ENCODE peak calls at places on chromosome 1, in six cellular contexts. A, E, O, G, H and N are unnamed samples.

GRCh38 chr1:163263818-163264217 is 57.9 kb upstream of the NUF2 start:
- DNase-seq in A (no peak), O (no peak), H (no peak), E (no peak), G (no peak), N (no peak)

GRCh38 chr1:170929835-170930554 is 5.3 kb upstream of the MROH9 start:
- DNase-seq in E (peak; percentile 56), H (peak; percentile 11), A (peak; percentile 49), G (peak; percentile 50), O (peak; percentile 44), N (peak; percentile 50)

GRCh38 chr1:117754061-117754969 is 148.5 kb downstream of the TENT5C start:
- DNase-seq in O (peak; percentile 50), E (peak; percentile 71), G (peak; percentile 52), H (no peak), A (peak; percentile 79), N (peak; percentile 61)

GRCh38 chr1:5840551-5840914 is 151.7 kb downstream of the NPHP4 start:
- DNase-seq in H (no peak), O (no peak), E (no peak), G (no peak), A (no peak), N (no peak)

GRCh38 chr1:39933956-39934941 is 20.7 kb upstream of the MFSD2A start:
- DNase-seq in G (peak; percentile 83), H (no peak), E (no peak), O (peak; percentile 86), A (no peak), N (peak; percentile 99)

GRCh38 chr1:177915641-177916040 is 54.2 kb downstream of the SEC16B start:
- DNase-seq in A (no peak), E (no peak), G (no peak), O (no peak), H (no peak), N (no peak)

GRCh38 chr1:209880051-209880450 is 52.3 kb downstream of the UTP25 start:
- DNase-seq in A (no peak), H (no peak), E (no peak), G (no peak), O (no peak), N (no peak)

GRCh38 chr1:116375884-116376733 is 3.1 kb downstream of the ATP1A1 start:
- DNase-seq in E (peak; percentile 85), G (peak; percentile 46), A (no peak), H (no peak), O (peak; percentile 68), N (peak; percentile 24)

GRCh38 chr1:44685218-44685617 is 10.7 kb downstream of the ARMH1 start:
- DNase-seq in G (no peak), E (no peak), H (no peak), A (no peak), O (no peak), N (no peak)

GRCh38 chr1:162570718-162571117 is 9.2 kb downstream of the UAP1 start:
- DNase-seq in A (no peak), O (no peak), H (no peak), E (no peak), G (no peak), N (no peak)

GRCh38 chr1:60813051-60813450 is 269.3 kb upstream of the NFIA start:
- DNase-seq in O (no peak), E (no peak), A (no peak), G (no peak), H (no peak), N (no peak)

GRCh38 chr1:54944610-54945392 is 35.6 kb upstream of the TMEM61 start:
- DNase-seq in O (peak; percentile 70), H (peak; percentile 26), E (peak; percentile 79), A (peak; percentile 78), G (peak; percentile 80), N (peak; percentile 79)

GRCh38 chr1:65420590-65421340 is at the start of the genes LEPR and LEPROT:
- DNase-seq in O (peak; percentile 58), G (no peak), H (no peak), E (no peak), A (no peak), N (no peak)
- TF ChIP-seq MYC in O (peak; percentile 52), G (no peak), H (peak; percentile 30), E (no peak), A (no peak), N (peak; percentile 30)

DNA sequence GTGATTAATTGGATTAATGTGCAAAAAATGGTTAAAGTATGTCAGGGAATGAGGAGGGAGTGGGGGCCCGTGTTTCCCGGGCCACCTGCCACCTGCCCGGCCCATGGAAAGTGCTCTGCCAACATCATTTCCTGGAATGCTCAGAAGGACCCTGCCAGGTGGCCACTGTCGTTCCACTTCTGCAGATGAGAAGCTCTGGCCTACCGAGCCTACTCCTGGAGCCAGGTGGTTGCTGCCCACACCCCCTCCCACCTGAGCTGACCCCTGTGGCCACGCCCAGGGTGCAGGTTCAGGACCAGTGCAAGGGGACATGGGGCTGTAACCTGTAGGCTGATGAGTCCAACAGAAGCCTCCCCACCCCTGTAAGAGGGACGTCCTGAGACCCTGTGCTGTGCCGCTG is 99.7 kb downstream of the PRDM16 start:
- DNase-seq in E (no peak), G (no peak), O (no peak), H (no peak), A (no peak), N (no peak)
- TF ChIP-seq POLR2A in E (no peak), G (no peak), O (no peak), H (no peak), A (no peak), N (no peak)

GRCh38 chr1:48611841-48612240 is 139.8 kb upstream of the SPATA6 start:
- DNase-seq in O (no peak), E (no peak), H (no peak), A (no peak), G (no peak), N (peak; percentile 80)

GRCh38 chr1:48616710-48617109 is 144.7 kb upstream of the SPATA6 start:
- DNase-seq in H (no peak), G (no peak), O (no peak), E (no peak), A (no peak), N (peak; percentile 89)

GRCh38 chr1:48619529-48619928 is 147.5 kb upstream of the SPATA6 start:
- DNase-seq in O (no peak), A (peak; percentile 17), E (no peak), H (no peak), G (peak; percentile 4), N (peak; percentile 45)

DNA sequence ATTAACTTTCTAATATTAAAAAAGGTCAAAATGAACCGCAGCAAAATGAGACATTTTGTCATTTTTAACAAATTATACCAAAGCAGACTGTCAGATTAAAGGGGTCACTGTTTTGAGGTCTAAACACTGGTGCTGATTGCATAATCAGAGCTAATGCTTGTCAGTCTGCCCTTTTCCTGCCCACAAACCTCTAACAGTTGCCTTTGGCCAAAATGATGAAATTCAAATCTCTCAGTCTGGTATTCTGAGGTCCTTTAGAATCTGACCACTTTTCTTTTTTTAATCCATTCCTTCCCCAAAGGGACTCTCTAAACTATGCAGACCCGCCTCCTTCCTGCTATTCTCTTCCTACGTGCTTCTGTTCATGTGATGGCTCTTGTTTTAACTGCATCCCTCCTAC is 145.2 kb upstream of the SPATA6 start:
- DNase-seq in H (no peak), O (no peak), E (no peak), G (no peak), A (no peak), N (peak; percentile 94)
- TF ChIP-seq MAX in H (no peak), O (no peak), E (no peak), G (no peak), A (no peak), N (peak; percentile 29)

DNA sequence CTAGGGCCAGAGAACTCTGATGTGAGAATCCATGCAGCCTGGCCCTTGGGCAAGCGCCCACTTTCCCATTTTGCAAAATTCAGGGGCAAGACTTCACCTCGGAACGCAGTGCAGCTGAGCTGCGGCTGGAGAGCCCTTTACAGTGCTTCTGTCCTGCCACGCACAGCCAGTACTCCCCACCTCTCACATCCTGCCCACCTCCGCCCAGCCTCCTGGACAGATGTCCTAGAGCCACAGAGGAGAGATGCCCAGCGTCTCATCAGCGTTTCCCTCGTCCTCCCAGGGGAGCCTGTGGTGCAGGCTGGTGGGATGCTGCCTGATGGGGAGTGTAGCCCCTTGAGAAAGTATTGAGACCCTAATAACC is 29.6 kb downstream of the RUNX3 start:
- DNase-seq in H (no peak), O (no peak), E (no peak), A (no peak), G (no peak), N (no peak)
- TF ChIP-seq MYC in H (no peak), O (no peak), E (no peak), A (no peak), G (no peak), N (no peak)

GRCh38 chr1:93360111-93360510 is 14.4 kb downstream of the DR1 start:
- DNase-seq in H (no peak), A (no peak), E (no peak), G (no peak), O (no peak), N (no peak)

GRCh38 chr1:93353286-93353685 is 7.6 kb downstream of the DR1 start:
- DNase-seq in O (no peak), H (no peak), G (no peak), E (peak; percentile 8), A (no peak), N (no peak)

GRCh38 chr1:93354749-93355148 is 9.0 kb downstream of the DR1 start:
- DNase-seq in G (no peak), O (no peak), A (no peak), E (no peak), H (no peak), N (no peak)

GRCh38 chr1:93358293-93358692 is 12.6 kb downstream of the DR1 start:
- DNase-seq in H (no peak), G (no peak), O (no peak), A (no peak), E (no peak), N (no peak)

GRCh38 chr1:93357242-93357641 is 11.5 kb downstream of the DR1 start:
- DNase-seq in A (no peak), O (no peak), H (no peak), E (no peak), G (no peak), N (no peak)
- TF ChIP-seq POLR2A in A (no peak), O (no peak), H (no peak), E (no peak), G (no peak), N (no peak)

GRCh38 chr1:179031284-179031683 is 5.6 kb downstream of the FAM20B start:
- DNase-seq in O (no peak), A (no peak), G (no peak), H (no peak), E (no peak), N (no peak)
- TF ChIP-seq MAX in O (no peak), A (no peak), G (no peak), H (no peak), E (no peak), N (no peak)

GRCh38 chr1:85577421-85578320 is 2.9 kb upstream of the CCN1 start:
- DNase-seq in G (peak; percentile 61), O (no peak), E (peak; percentile 74), H (no peak), A (no peak), N (peak; percentile 28)
- TF ChIP-seq MYC in G (no peak), O (no peak), E (no peak), H (no peak), A (no peak), N (no peak)